ENCODE peak calls at places on chromosomes 3 and 15, in four cellular contexts. One of them, this sample, is unnamed.

GRCh38 chr3:21256932-21257331 is 494.1 kb downstream of the ZNF385D start:
- DNase-seq in fibroblast of pulmonary artery: peak
- DNase-seq in B cell: no peak
- DNase-seq in nephron progenitor cell: no peak
- DNase-seq in this sample: no peak

GRCh38 chr3:156772588-156773206 is 53.5 kb upstream of the LEKR1 start:
- DNase-seq in fibroblast of pulmonary artery: peak
- DNase-seq in nephron progenitor cell: no peak
- DNase-seq in B cell: no peak
- DNase-seq in this sample: no peak

GRCh38 chr3:196388946-196389345 is 43.3 kb downstream of the UBXN7 start:
- DNase-seq in nephron progenitor cell: no peak
- DNase-seq in B cell: no peak
- DNase-seq in fibroblast of pulmonary artery: peak
- DNase-seq in this sample: no peak

GRCh38 chr3:42099020-42099765 is 8.0 kb downstream of the TRAK1 start:
- DNase-seq in fibroblast of pulmonary artery: no peak
- DNase-seq in B cell: no peak
- DNase-seq in nephron progenitor cell: no peak
- DNase-seq in this sample: no peak

GRCh38 chr3:45566205-45566604 is 28.3 kb upstream of the LIMD1 start:
- DNase-seq in nephron progenitor cell: no peak
- DNase-seq in B cell: no peak
- DNase-seq in fibroblast of pulmonary artery: no peak
- DNase-seq in this sample: no peak

GRCh38 chr15:70058642-70059360 is 38.9 kb downstream of the TLE3 start:
- DNase-seq in nephron progenitor cell: no peak
- DNase-seq in B cell: no peak
- DNase-seq in fibroblast of pulmonary artery: no peak
- DNase-seq in this sample: no peak

GRCh38 chr15:101091080-101092017 is 160.5 kb downstream of the CHSY1 start:
- DNase-seq in fibroblast of pulmonary artery: peak
- DNase-seq in nephron progenitor cell: peak
- DNase-seq in B cell: no peak
- DNase-seq in this sample: peak

GRCh38 chr15:39195988-39196486 is 384.8 kb upstream of the THBS1 start:
- DNase-seq in fibroblast of pulmonary artery: peak
- DNase-seq in B cell: no peak
- DNase-seq in nephron progenitor cell: no peak
- DNase-seq in this sample: no peak

GRCh38 chr3:74642876-74643275 is 28.4 kb upstream of the CNTN3 start:
- DNase-seq in nephron progenitor cell: no peak
- DNase-seq in B cell: no peak
- DNase-seq in fibroblast of pulmonary artery: no peak
- DNase-seq in this sample: no peak

GRCh38 chr3:50350213-50350526 is 405 bp downstream of the NPRL2 start:
- DNase-seq in nephron progenitor cell: no peak
- DNase-seq in B cell: no peak
- DNase-seq in fibroblast of pulmonary artery: no peak
- DNase-seq in this sample: no peak

GRCh38 chr3:185067173-185067572 is 85.7 kb downstream of the C3orf70 start:
- DNase-seq in fibroblast of pulmonary artery: no peak
- DNase-seq in nephron progenitor cell: no peak
- DNase-seq in B cell: no peak
- DNase-seq in this sample: no peak

GRCh38 chr15:100934735-100935134 is 15.6 kb downstream of the LRRK1 start:
- DNase-seq in fibroblast of pulmonary artery: no peak
- DNase-seq in B cell: no peak
- DNase-seq in nephron progenitor cell: no peak
- DNase-seq in this sample: no peak

GRCh38 chr3:159604151-159604581 is 384.5 kb upstream of the IL12A start:
- DNase-seq in B cell: no peak
- DNase-seq in fibroblast of pulmonary artery: peak
- DNase-seq in nephron progenitor cell: no peak
- DNase-seq in this sample: no peak

GRCh38 chr3:175670572-175670971 is 811.4 kb downstream of the NAALADL2 start:
- DNase-seq in nephron progenitor cell: no peak
- DNase-seq in fibroblast of pulmonary artery: no peak
- DNase-seq in B cell: no peak
- DNase-seq in this sample: no peak

GRCh38 chr15:38479286-38479685 is 25.4 kb downstream of the FAM98B start:
- DNase-seq in fibroblast of pulmonary artery: no peak
- DNase-seq in nephron progenitor cell: no peak
- DNase-seq in B cell: no peak
- DNase-seq in this sample: no peak

GRCh38 chr3:158792709-158793108 is 9.1 kb upstream of the MFSD1 start:
- DNase-seq in B cell: no peak
- DNase-seq in fibroblast of pulmonary artery: peak
- DNase-seq in nephron progenitor cell: no peak
- DNase-seq in this sample: no peak

DNA sequence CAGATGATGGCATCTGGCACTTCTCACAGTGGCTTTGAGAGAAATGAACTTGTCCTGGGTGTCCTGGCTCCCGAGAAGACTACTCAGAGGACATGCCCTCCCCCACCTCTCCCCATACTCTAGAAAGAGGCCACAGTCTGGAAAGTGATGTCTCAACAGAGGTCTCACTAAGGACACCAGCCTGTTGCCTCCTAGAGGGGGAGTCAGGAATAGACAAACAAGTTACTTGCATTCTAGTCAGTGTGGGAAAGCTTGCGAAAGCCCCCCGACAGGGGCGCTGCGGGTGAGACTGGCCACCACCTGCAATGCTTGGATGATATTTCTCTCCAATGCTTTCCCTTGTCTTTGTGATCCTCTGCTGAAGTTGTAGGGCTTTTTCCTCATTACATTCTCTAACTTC is 17.2 kb downstream of the B4GALT4 start:
- DNase-seq in B cell: no peak
- DNase-seq in nephron progenitor cell: no peak
- DNase-seq in fibroblast of pulmonary artery: no peak
- DNase-seq in this sample: no peak
- TF ChIP-seq CTCF in B cell: no peak
- TF ChIP-seq CTCF in nephron progenitor cell: no peak
- TF ChIP-seq CTCF in fibroblast of pulmonary artery: no peak
- TF ChIP-seq CTCF in this sample: no peak

GRCh38 chr15:89356634-89357298 is 22.1 kb upstream of the POLG start:
- DNase-seq in fibroblast of pulmonary artery: no peak
- DNase-seq in B cell: no peak
- DNase-seq in nephron progenitor cell: no peak
- DNase-seq in this sample: no peak
- TF ChIP-seq CTCF in fibroblast of pulmonary artery: peak
- TF ChIP-seq CTCF in B cell: peak
- TF ChIP-seq CTCF in nephron progenitor cell: peak
- TF ChIP-seq CTCF in this sample: peak

DNA sequence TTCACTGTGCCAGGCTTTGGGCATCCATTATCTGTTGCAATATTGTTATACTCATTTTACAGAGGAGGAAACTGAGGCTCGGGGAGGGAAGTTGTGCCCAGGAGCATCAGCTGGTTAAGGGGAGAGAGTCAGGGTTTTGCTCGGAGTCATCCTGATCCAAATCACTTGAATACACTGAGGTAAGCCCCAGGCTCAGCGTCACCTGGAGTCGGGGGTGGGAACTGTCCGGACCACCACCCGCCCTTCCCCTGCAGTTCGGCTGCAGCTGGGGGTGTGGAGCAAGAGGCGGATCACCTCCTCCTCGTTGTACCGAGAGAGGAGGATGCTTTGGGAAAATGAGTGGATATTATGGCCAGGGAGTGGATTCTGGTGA is 646 bp downstream of the HRH1 start:
- DNase-seq in nephron progenitor cell: peak
- DNase-seq in fibroblast of pulmonary artery: peak
- DNase-seq in B cell: no peak
- DNase-seq in this sample: peak
- TF ChIP-seq CTCF in nephron progenitor cell: no peak
- TF ChIP-seq CTCF in fibroblast of pulmonary artery: peak
- TF ChIP-seq CTCF in B cell: no peak
- TF ChIP-seq CTCF in this sample: no peak

DNA sequence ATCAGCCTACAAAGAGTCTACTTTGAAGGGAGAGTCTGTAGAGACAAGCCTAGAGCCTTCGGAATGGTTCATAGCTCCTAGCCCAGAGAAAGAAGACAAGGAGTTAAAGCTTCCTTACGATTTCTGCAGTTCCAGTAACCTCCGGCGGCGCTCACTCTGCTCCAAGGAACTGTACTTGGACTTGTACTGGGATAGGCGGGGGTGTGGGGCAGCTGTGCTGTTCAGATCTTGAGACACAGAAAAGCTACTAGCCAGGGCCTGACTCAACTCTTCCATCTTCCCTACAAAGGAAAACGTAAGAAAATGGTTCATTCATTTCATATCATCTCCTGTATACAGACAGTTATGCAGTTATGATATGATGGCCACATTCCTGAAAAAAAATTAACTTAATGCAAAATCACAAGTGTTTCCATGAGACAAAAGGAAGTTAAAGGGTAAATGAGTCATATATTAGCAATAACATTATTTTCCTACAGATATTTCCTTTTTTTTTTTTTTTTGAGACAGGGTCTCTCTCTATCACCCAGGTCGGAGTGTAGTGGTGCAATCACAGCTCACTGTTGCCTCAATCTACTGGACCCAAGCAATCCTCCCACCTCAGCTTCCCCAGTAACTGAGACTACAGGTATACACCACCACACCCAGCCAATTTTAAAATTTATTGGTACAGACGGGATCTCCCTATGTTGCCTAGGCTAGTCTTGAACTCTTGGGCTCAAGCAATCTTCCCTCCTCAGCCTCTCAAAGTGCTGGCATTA is 4.6 kb downstream of the SNUPN start:
- DNase-seq in nephron progenitor cell: no peak
- DNase-seq in B cell: no peak
- DNase-seq in fibroblast of pulmonary artery: peak
- DNase-seq in this sample: no peak
- TF ChIP-seq CTCF in nephron progenitor cell: no peak
- TF ChIP-seq CTCF in B cell: no peak
- TF ChIP-seq CTCF in fibroblast of pulmonary artery: peak
- TF ChIP-seq CTCF in this sample: no peak

This sample was measured in endothelial cell.